ENCODE peak calls at places on chromosomes 11 and 22, in six cellular contexts. F is adrenal gland, Z is heart left ventricle, E is kidney, J is coronary artery, W is IMR-90. P is an unnamed sample.

GRCh38 chr11:795638-796564 is 2.2 kb downstream of the SLC25A22 start:
- DNase-seq in J (peak), F (peak), Z (peak), E (peak), W (peak), P (peak)

GRCh38 chr11:129117595-129118350 is 74.4 kb downstream of the ARHGAP32 start:
- DNase-seq in J (no peak), F (peak), W (peak), E (no peak), Z (no peak), P (peak)

GRCh38 chr22:39090426-39091064 is 6.5 kb upstream of the APOBEC3H start:
- DNase-seq in F (no peak), W (no peak), J (no peak), Z (no peak), E (peak), P (no peak)

GRCh38 chr11:40281055-40281580 is 1178.3 kb downstream of the LRRC4C start:
- DNase-seq in W (no peak), E (no peak), Z (no peak), F (no peak), J (no peak), P (no peak)

GRCh38 chr22:45225732-45226560 is 14.7 kb downstream of the KIAA0930 start:
- DNase-seq in E (no peak), F (peak), J (no peak), W (peak), Z (peak), P (peak)

GRCh38 chr11:86800076-86800955 is at the start of gene PRSS23:
- DNase-seq in E (peak), J (peak), F (peak), W (peak), Z (peak), P (peak)

GRCh38 chr11:60377737-60378136 is 595 bp upstream of the MS4A7 start:
- DNase-seq in W (no peak), E (no peak), J (no peak), F (peak), Z (peak), P (no peak)

GRCh38 chr11:33059331-33060007 is 20.1 kb downstream of the TCP11L1 start:
- DNase-seq in J (no peak), Z (no peak), E (no peak), F (no peak), W (no peak), P (no peak)

GRCh38 chr11:83895516-83895915 is 609.3 kb upstream of the CCDC90B start:
- DNase-seq in F (no peak), E (no peak), J (no peak), W (no peak), Z (no peak), P (peak)

GRCh38 chr11:10026514-10026913 is 267.5 kb downstream of the SBF2 start:
- DNase-seq in W (peak), F (no peak), E (no peak), J (no peak), Z (no peak), P (peak)

GRCh38 chr11:117281159-117281558 is 10.0 kb upstream of the BACE1-AS start:
- DNase-seq in J (no peak), W (peak), F (no peak), E (no peak), Z (no peak), P (peak)

GRCh38 chr22:19178659-19179471 is at the start of gene SLC25A1:
- DNase-seq in E (peak), F (peak), J (peak), W (peak), Z (peak), P (peak)

GRCh38 chr11:10380921-10381320 is 74.1 kb upstream of the AMPD3 start:
- DNase-seq in J (no peak), E (no peak), F (no peak), W (no peak), Z (no peak), P (no peak)

GRCh38 chr11:65589444-65590239 is 6.0 kb downstream of the KCNK7 start:
- DNase-seq in F (no peak), Z (no peak), J (no peak), E (no peak), W (no peak), P (no peak)

GRCh38 chr11:70671083-70671482 is 272.8 kb downstream of the CTTN start:
- DNase-seq in J (no peak), F (no peak), E (no peak), Z (no peak), W (no peak), P (no peak)

GRCh38 chr22:36330127-36330526 is 57.6 kb downstream of the MYH9 start:
- DNase-seq in E (no peak), J (no peak), W (no peak), Z (no peak), F (no peak), P (peak)

GRCh38 chr11:122524532-122524882 is 131.0 kb upstream of the UBASH3B start:
- DNase-seq in E (no peak), F (no peak), Z (no peak), W (no peak), J (no peak), P (peak)

GRCh38 chr22:30245181-30245984 is 1.2 kb downstream of the LIF start:
- DNase-seq in W (no peak), E (no peak), Z (no peak), F (no peak), J (no peak), P (no peak)

GRCh38 chr22:23696326-23696851 is 5.6 kb downstream of the RGL4 start:
- DNase-seq in W (peak), J (no peak), E (no peak), F (no peak), Z (peak), P (no peak)

GRCh38 chr11:44290206-44290605 is 19.7 kb downstream of the ALX4 start:
- DNase-seq in W (no peak), F (no peak), J (no peak), Z (no peak), E (no peak), P (no peak)

GRCh38 chr11:8693555-8693954 is 11.0 kb downstream of the RPL27A start:
- DNase-seq in F (no peak), W (no peak), Z (no peak), J (peak), E (peak), P (no peak)

GRCh38 chr11:877565-877964 is 33.0 kb downstream of the CHID1 start:
- DNase-seq in J (no peak), F (no peak), E (no peak), Z (no peak), W (no peak), P (no peak)

GRCh38 chr11:66336234-66337102 is at the start of gene RIN1:
- DNase-seq in Z (peak), F (peak), J (peak), E (peak), W (peak), P (peak)

GRCh38 chr22:28911777-28912669 is 28.7 kb downstream of the ZNRF3 start:
- DNase-seq in E (no peak), J (no peak), Z (no peak), F (peak), W (peak), P (peak)

GRCh38 chr22:49724030-49724892 is 103.4 kb downstream of the BRD1 start:
- DNase-seq in Z (no peak), F (no peak), W (no peak), E (no peak), J (no peak), P (no peak)

GRCh38 chr11:117071344-117071787 is 26.9 kb downstream of the SIK3 start:
- DNase-seq in E (no peak), J (no peak), F (peak), Z (peak), W (no peak), P (no peak)

GRCh38 chr11:62680825-62681240 is 2.0 kb upstream of the UBXN1 start:
- DNase-seq in Z (peak), F (peak), E (no peak), W (peak), J (no peak), P (peak)

GRCh38 chr11:70073188-70073817 is 4.8 kb upstream of the ANO1 start:
- DNase-seq in Z (no peak), W (peak), J (no peak), E (no peak), F (no peak), P (no peak)

GRCh38 chr22:24942301-24942700 is 4.2 kb downstream of the LHFPL7 start:
- DNase-seq in J (no peak), F (no peak), W (no peak), Z (no peak), E (no peak), P (no peak)

GRCh38 chr11:117807482-117808272 is 10.7 kb upstream of the DSCAML1 start:
- DNase-seq in F (peak), Z (peak), W (peak), J (no peak), E (peak), P (peak)

GRCh38 chr22:36029406-36029755 is 757 bp upstream of the RBFOX2 start:
- DNase-seq in J (no peak), E (no peak), W (peak), F (no peak), Z (no peak), P (no peak)

GRCh38 chr22:28799834-28800307 is 498 bp downstream of the XBP1 start:
- DNase-seq in Z (peak), W (peak), E (peak), F (peak), J (peak), P (peak)

GRCh38 chr11:81070948-81071347 is 1630.1 kb upstream of the TENM4 start:
- DNase-seq in J (no peak), F (no peak), W (no peak), Z (no peak), E (no peak), P (no peak)

GRCh38 chr11:18749681-18750319 is 23.8 kb upstream of the IGSF22 start:
- DNase-seq in F (peak), Z (no peak), W (peak), E (no peak), J (no peak), P (peak)

GRCh38 chr11:95925011-95925410 is 1.1 kb upstream of the MTMR2 start:
- DNase-seq in J (no peak), Z (no peak), E (no peak), W (peak), F (no peak), P (peak)
- H3K4me3 ChIP-seq in J (peak), Z (peak), E (peak), W (peak), F (no peak), P (peak)

GRCh38 chr11:124633355-124633754 is 10.7 kb downstream of the TBRG1 start:
- DNase-seq in J (no peak), E (no peak), W (peak), F (no peak), Z (no peak), P (no peak)
- TF ChIP-seq CTCF in J (no peak), E (no peak), W (peak), F (no peak), Z (no peak), P (peak)

GRCh38 chr11:75557649-75558494 is 4.2 kb upstream of the SERPINH1 start:
- DNase-seq in E (peak), J (peak), Z (peak), F (peak), W (peak), P (peak)

GRCh38 chr11:75553889-75554257 is 8.2 kb upstream of the SERPINH1 start:
- DNase-seq in J (no peak), W (no peak), F (no peak), E (no peak), Z (no peak), P (no peak)

GRCh38 chr11:75555079-75555811 is 6.8 kb upstream of the SERPINH1 start:
- DNase-seq in J (no peak), Z (peak), F (no peak), E (no peak), W (no peak), P (no peak)

GRCh38 chr11:75553182-75553581 is 8.9 kb upstream of the SERPINH1 start:
- DNase-seq in E (no peak), J (no peak), W (no peak), Z (no peak), F (no peak), P (no peak)

DNA sequence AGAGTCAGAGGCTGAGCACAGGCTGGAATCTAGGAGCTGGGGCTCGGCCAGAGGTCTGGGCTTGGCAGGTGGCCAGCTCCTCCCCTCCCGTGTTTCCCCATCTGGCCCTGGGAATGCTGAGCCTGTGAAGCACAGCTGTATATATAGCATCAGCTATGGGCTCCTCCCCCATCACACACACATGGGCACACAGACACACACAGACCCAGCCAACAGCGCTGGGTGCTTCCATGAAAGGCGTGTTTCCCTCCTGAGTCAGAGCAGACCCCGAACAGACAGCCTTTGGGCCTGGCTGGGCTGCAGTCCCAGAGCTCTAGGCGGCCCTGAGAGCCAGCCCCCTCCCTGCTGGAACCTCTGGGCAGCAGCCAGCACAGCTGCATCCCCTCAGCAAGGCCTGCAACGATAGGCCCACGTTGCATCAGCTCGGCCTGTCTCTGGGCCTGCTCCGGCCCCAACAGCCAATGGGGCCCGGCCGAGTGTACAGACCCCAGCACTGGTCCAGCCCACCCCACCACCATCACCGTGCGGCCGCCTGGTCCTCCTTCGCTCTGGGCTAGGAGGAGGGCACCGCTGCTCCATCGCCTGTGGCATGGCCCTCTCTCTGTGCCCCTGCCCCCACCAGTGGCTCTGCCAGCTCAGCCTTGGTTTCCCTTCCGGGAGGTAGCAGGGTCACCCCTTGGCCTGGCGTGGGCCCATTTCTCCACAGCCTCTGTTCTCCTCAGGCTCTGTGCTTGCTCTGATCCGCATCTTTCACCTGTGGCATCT is 7.6 kb upstream of the SERPINH1 start:
- DNase-seq in Z (peak), E (peak), W (peak), F (peak), J (peak), P (peak)
- H3K4me3 ChIP-seq in Z (no peak), E (no peak), W (peak), F (no peak), J (peak), P (peak)

DNA sequence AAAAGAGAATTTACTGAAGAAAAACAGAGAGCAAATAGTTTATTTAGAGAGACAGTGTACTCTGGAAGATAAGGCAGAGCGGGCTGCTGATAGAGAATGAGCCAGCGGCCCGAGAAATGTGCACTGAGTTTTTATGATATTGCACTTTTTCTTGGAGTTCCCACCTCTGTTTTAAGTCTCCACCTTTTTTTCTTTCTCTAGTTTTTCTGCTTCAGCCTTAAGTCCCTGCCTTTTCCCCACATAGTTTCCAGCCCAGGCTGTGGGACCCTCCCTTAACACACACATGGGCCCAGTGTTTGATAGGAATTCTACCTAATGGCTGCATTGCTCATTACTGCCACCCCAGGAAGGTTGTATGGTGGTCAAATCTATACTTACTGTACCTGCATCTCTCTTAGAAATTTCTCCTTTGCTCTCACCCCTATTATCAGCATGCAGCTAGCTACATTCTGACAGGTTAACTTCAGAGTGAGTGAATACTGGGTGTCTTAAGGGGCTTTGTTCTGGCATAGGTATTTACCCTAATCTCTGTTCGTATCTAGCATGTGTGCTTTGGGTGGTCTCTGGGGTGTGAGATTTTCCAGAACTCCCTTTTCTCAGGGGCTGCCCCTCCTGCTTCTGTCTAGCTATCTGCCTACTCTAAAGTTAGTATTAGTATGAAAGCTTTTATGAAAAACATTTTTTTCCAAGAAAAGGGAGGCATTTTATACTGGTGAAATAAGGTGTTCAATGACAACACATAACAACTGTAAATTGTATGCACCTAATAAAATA is 127.3 kb upstream of the TOP3B start:
- DNase-seq in W (no peak), E (no peak), Z (no peak), F (no peak), J (no peak), P (no peak)
- TF ChIP-seq CTCF in W (no peak), E (no peak), Z (no peak), F (no peak), J (no peak), P (peak)

P was measured in fibroblast of the aortic adventitia.